ENCODE peak calls at places on chromosomes 4 and X, in five cellular contexts. F is RWPE2; H is CD4-positive, alpha-beta memory T cell; T is mesendoderm; E is cardiac muscle cell. X is an unnamed sample. For H3K4me1, the result is how much of the 10 kb centered on the place peaks cover.

GRCh38 chr4:10983274-10983673 is 298.7 kb upstream of the CLNK start:
- DNase-seq in E (no peak), F (no peak), T (peak), H (peak), X (no peak)

GRCh38 chr4:82515705-82516104 is 46.1 kb downstream of the TMEM150C start:
- DNase-seq in E (peak), F (no peak), H (no peak), T (no peak), X (no peak)

GRCh38 chr4:122500852-122501501 is 44.5 kb upstream of the IL2 start:
- DNase-seq in H (no peak), F (no peak), E (peak), T (peak), X (no peak)

GRCh38 chr4:41814565-41814964 is 66.0 kb upstream of the PHOX2B start:
- DNase-seq in E (peak), F (no peak), H (no peak), T (peak), X (no peak)

GRCh38 chr4:101835121-101835904 is 44.8 kb downstream of the BANK1 start:
- DNase-seq in T (no peak), H (no peak), F (no peak), E (peak), X (peak)

GRCh38 chrX:9988762-9989161 is 21.6 kb downstream of the CLDN34 start:
- DNase-seq in E (no peak), H (no peak), F (no peak), T (no peak), X (no peak)

GRCh38 chr4:20356565-20356964 is 104.9 kb downstream of the SLIT2 start:
- DNase-seq in F (no peak), E (peak), T (no peak), H (no peak), X (no peak)

GRCh38 chr4:158722291-158722916 is 792 bp downstream of the PPID start:
- DNase-seq in T (peak), E (peak), H (peak), F (no peak), X (no peak)

GRCh38 chr4:77538144-77538543 is 67.5 kb upstream of the CXCL13 start:
- DNase-seq in F (no peak), T (no peak), H (no peak), E (peak), X (no peak)

GRCh38 chrX:22124098-22124497 is 92.0 kb downstream of the PHEX start:
- DNase-seq in F (no peak), H (no peak), T (no peak), E (no peak), X (no peak)

GRCh38 chr4:168484626-168485025 is 4.3 kb upstream of the DDX60L start:
- DNase-seq in E (peak), T (no peak), H (no peak), F (no peak), X (no peak)

GRCh38 chrX:119427024-119427794 is 28.1 kb downstream of the SLC25A43 start:
- DNase-seq in F (no peak), T (no peak), E (peak), H (no peak), X (no peak)

GRCh38 chrX:52352551-52352950 is 16.3 kb upstream of the XAGE2 start:
- DNase-seq in H (no peak), F (no peak), E (no peak), T (peak), X (no peak)

DNA sequence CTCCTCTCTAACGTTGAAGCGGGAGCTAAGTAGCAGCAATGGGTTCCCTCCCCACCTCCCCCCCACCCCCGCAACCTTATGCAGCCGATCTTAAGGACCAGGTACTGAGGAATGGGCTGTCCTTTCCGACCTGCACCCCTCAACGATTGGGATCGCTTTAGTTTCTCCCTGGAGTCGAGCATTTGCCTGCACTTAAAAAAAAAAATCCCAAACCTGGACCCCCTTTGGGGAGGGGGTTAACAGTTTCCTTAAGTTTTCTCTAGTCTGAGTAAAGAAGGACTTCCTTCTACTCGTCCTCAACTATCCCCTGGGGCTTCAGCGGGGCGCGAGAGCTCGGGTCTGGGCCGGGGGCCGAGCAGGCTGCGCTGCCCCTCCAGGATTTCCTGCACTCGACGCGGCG is 25.7 kb upstream of the BCORL1 start:
- DNase-seq in E (no peak), F (no peak), T (no peak), H (no peak), X (no peak)
- H3K27ac ChIP-seq in E (no peak), F (no peak), T (no peak), H (no peak), X (no peak)

DNA sequence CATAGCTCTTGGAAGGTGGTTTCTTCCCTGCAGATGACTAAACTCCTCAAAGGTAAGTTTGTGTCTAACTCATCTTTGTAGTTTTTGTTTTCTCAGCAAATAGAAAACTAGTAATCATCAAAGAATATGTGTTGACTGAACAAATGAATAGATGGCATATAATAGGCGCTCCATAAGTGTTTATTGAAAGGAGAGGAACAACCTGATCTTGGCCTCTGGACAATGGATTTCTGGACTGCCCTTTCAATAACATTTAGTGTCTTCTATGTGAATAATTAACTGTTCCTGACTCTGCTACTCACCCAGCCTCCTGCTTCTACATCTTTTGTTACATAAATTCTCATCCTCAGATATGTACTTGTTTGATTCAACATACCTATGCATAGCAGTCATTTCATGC is 399.1 kb downstream of the PPP1R2C start:
- DNase-seq in T (no peak), H (no peak), E (no peak), F (no peak), X (no peak)
- H3K4me1 ChIP-seq in T (under half), H (under half), E (under half), F (under half), X (under half)

DNA sequence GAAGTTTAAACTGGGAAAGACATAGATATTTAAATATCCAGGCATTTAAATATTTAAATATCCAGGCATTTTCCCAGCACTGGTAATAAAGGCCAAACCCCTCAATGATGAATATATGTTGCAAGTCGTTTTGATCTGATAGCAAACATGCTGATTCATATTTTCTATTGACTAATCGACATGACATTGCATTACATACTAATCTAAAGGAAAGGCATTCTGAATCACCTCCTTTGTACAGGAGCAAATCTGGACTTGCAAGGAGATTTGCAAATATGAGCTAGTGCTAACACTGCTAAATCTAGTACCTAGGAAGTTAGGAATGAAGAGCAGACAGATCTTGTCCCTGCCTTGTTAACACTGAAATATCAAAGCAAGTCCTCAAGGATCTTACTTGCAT is 207.3 kb downstream of the SLC7A11 start:
- DNase-seq in E (peak), F (no peak), H (no peak), T (no peak), X (no peak)
- H3K27ac ChIP-seq in E (no peak), F (peak), H (no peak), T (no peak), X (no peak)

GRCh38 chrX:129782706-129783105 is 3.0 kb downstream of the SASH3 start:
- DNase-seq in F (no peak), H (no peak), E (no peak), T (no peak), X (no peak)

GRCh38 chrX:129782015-129782495 is 2.3 kb downstream of the SASH3 start:
- DNase-seq in T (no peak), F (no peak), E (no peak), H (no peak), X (no peak)

GRCh38 chrX:129779747-129780146 is at the start of gene SASH3:
- DNase-seq in F (no peak), H (peak), T (no peak), E (no peak), X (peak)

GRCh38 chrX:129780441-129781105 is 824 bp downstream of the SASH3 start:
- DNase-seq in F (no peak), T (no peak), E (no peak), H (no peak), X (no peak)

GRCh38 chrX:129781134-129782014 is 1.6 kb downstream of the SASH3 start:
- DNase-seq in T (peak), H (peak), F (no peak), E (no peak), X (peak)
- H3K4me1 ChIP-seq in T (under half), H (half or more), F (under half), E (under half), X (under half)

GRCh38 chr4:150570862-150571261 is 11.1 kb upstream of the MAB21L2 start:
- DNase-seq in F (no peak), E (no peak), H (no peak), T (no peak), X (no peak)
- H3K27ac ChIP-seq in F (no peak), E (no peak), H (no peak), T (no peak), X (no peak)

GRCh38 chr4:78557841-78558240 is 6.3 kb downstream of the ANXA3 start:
- DNase-seq in H (no peak), F (no peak), T (no peak), E (no peak), X (no peak)

GRCh38 chr4:78560296-78560963 is 8.9 kb downstream of the ANXA3 start:
- DNase-seq in H (no peak), F (no peak), T (peak), E (peak), X (no peak)

GRCh38 chr4:78562687-78563086 is 11.1 kb downstream of the ANXA3 start:
- DNase-seq in T (no peak), E (no peak), F (no peak), H (no peak), X (no peak)

GRCh38 chr4:78558421-78558820 is 6.9 kb downstream of the ANXA3 start:
- DNase-seq in F (no peak), E (peak), H (no peak), T (no peak), X (no peak)

GRCh38 chr4:78561677-78562076 is 10.1 kb downstream of the ANXA3 start:
- DNase-seq in H (no peak), E (peak), F (no peak), T (peak), X (no peak)
- H3K4me1 ChIP-seq in H (under half), E (under half), F (half or more), T (under half), X (under half)

X was measured in lung.